ENCODE peak calls at places on chromosomes 6 and 20, in seven cellular contexts. L, K, X, A, R, B and U are unnamed samples. For H3K9me3 and H3K27me3, the result is how much of the 10 kb centered on the place peaks cover.

GRCh38 chr20:17614176-17614811 is 44.4 kb downstream of the DSTN start:
- DNase-seq in K (peak), A (no peak), L (peak), R (peak), B (peak), X (no peak), U (peak)

GRCh38 chr6:41200901-41201783 is at the start of gene TREML2:
- DNase-seq in L (no peak), K (no peak), X (peak), A (no peak), R (no peak), B (no peak), U (no peak)

GRCh38 chr6:89979473-89980119 is 85.3 kb downstream of the GJA10 start:
- DNase-seq in L (no peak), B (no peak), X (no peak), A (no peak), R (no peak), K (no peak), U (no peak)

GRCh38 chr20:16147221-16147620 is 426.0 kb downstream of the KIF16B start:
- DNase-seq in R (no peak), K (no peak), A (no peak), L (no peak), B (no peak), X (no peak), U (no peak)

GRCh38 chr6:158645064-158646022 is 800 bp upstream of the DYNLT1 start:
- DNase-seq in X (peak), R (no peak), B (no peak), L (no peak), K (no peak), A (no peak), U (peak)

GRCh38 chr20:50992733-50993457 is 30.0 kb downstream of the KCNG1 start:
- DNase-seq in B (no peak), K (no peak), A (no peak), X (peak), L (no peak), R (peak), U (peak)

GRCh38 chr6:144219056-144219685 is 66.0 kb upstream of the UTRN start:
- DNase-seq in R (peak), K (no peak), L (no peak), B (no peak), X (peak), A (no peak), U (peak)

GRCh38 chr6:25312703-25313102 is 33.5 kb downstream of the CARMIL1 start:
- DNase-seq in A (no peak), R (peak), X (no peak), L (no peak), B (no peak), K (no peak), U (no peak)

GRCh38 chr20:49889943-49890650 is 25.2 kb downstream of the SPATA2 start:
- DNase-seq in R (no peak), A (no peak), X (no peak), B (no peak), K (peak), L (no peak), U (no peak)

GRCh38 chr20:62141397-62142251 is 1.6 kb downstream of the PSMA7 start:
- DNase-seq in R (peak), B (peak), K (no peak), A (no peak), L (no peak), X (peak), U (peak)

GRCh38 chr6:146770275-146770964 is 171.6 kb downstream of the ADGB start:
- DNase-seq in R (no peak), A (no peak), K (no peak), L (peak), B (no peak), X (no peak), U (no peak)

GRCh38 chr6:159217595-159218275 is 48.5 kb downstream of the FNDC1 start:
- DNase-seq in A (no peak), B (peak), R (peak), K (peak), L (no peak), X (no peak), U (peak)

GRCh38 chr6:95636552-95637376 is 59.4 kb downstream of the MANEA start:
- DNase-seq in K (peak), A (no peak), X (no peak), R (no peak), L (no peak), B (peak), U (no peak)

GRCh38 chr6:33710296-33711121 is 991 bp downstream of the UQCC2 start:
- DNase-seq in B (no peak), X (no peak), K (no peak), A (no peak), L (no peak), R (no peak), U (no peak)

GRCh38 chr6:121506761-121507754 is 71.6 kb downstream of the GJA1 start:
- DNase-seq in A (no peak), X (no peak), R (peak), L (no peak), K (no peak), B (no peak), U (no peak)

GRCh38 chr6:70210462-70210861 is 92.4 kb downstream of the COL9A1 start:
- DNase-seq in L (no peak), R (peak), X (no peak), B (no peak), A (no peak), K (no peak), U (peak)

GRCh38 chr20:49557449-49557848 is 10.5 kb downstream of the PTGIS start:
- DNase-seq in L (no peak), K (no peak), B (no peak), A (no peak), X (no peak), R (no peak), U (no peak)

GRCh38 chr6:148263010-148263409 is 79.6 kb upstream of the SASH1 start:
- DNase-seq in X (no peak), L (no peak), R (no peak), A (no peak), B (no peak), K (peak), U (no peak)

GRCh38 chr6:51959744-51960383 is 127.5 kb downstream of the PKHD1 start:
- DNase-seq in X (peak), K (peak), R (peak), A (peak), L (peak), B (peak), U (peak)

GRCh38 chr6:10316327-10316726 is 98.5 kb downstream of the TFAP2A start:
- DNase-seq in X (no peak), R (no peak), L (no peak), A (no peak), K (no peak), B (no peak), U (peak)

GRCh38 chr6:151036869-151037680 is 171.6 kb downstream of the MTHFD1L start:
- DNase-seq in X (no peak), A (no peak), K (no peak), L (no peak), B (no peak), R (no peak), U (no peak)

DNA sequence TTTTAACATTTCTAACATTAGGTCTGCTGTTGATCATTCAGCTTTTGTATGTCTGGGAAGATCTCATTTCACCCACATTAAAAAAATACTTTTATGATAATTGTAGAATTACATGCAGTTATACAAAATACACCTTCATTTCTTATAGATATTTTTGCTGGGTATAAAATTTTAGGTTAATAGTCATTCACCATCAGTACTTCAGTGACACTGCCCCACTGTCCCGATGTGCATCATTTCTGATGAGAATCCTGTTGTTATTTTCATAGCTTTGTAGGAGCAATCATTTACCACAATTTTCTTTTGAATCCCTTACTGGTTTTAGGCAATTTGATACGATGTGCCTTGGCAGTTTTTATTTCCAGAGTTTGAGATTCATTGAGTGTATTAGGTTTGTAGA is 173.6 kb downstream of the JARID2 start:
- DNase-seq in B (no peak), K (no peak), A (no peak), R (no peak), L (no peak), X (no peak), U (no peak)
- H3K9me3 ChIP-seq in B (under half), K (under half), A (under half), R (under half), L (under half), X (under half), U (under half)

GRCh38 chr6:1052262-1052661 is 259.6 kb upstream of the FOXQ1 start:
- DNase-seq in R (no peak), B (no peak), K (no peak), A (no peak), X (no peak), L (no peak), U (no peak)

GRCh38 chr6:1055015-1055921 is 256.6 kb upstream of the FOXQ1 start:
- DNase-seq in X (no peak), A (no peak), K (no peak), L (no peak), B (no peak), R (no peak), U (no peak)

GRCh38 chr6:1053587-1053986 is 258.3 kb upstream of the FOXQ1 start:
- DNase-seq in R (no peak), B (no peak), L (no peak), A (no peak), K (no peak), X (no peak), U (no peak)

GRCh38 chr6:1057490-1058135 is 254.3 kb upstream of the FOXQ1 start:
- DNase-seq in X (no peak), L (no peak), K (no peak), R (no peak), A (no peak), B (no peak), U (no peak)

GRCh38 chr6:1054653-1055014 is 257.3 kb upstream of the FOXQ1 start:
- DNase-seq in R (no peak), B (no peak), L (no peak), X (no peak), A (no peak), K (no peak), U (no peak)
- H3K27me3 ChIP-seq in R (under half), B (under half), L (under half), X (under half), A (under half), K (under half), U (under half)

GRCh38 chr20:56043227-56043626 is 37.9 kb upstream of the CBLN4 start:
- DNase-seq in X (no peak), K (no peak), R (no peak), B (no peak), A (no peak), L (no peak), U (no peak)
- H3K9me3 ChIP-seq in X (under half), K (under half), R (under half), B (under half), A (under half), L (under half), U (under half)

DNA sequence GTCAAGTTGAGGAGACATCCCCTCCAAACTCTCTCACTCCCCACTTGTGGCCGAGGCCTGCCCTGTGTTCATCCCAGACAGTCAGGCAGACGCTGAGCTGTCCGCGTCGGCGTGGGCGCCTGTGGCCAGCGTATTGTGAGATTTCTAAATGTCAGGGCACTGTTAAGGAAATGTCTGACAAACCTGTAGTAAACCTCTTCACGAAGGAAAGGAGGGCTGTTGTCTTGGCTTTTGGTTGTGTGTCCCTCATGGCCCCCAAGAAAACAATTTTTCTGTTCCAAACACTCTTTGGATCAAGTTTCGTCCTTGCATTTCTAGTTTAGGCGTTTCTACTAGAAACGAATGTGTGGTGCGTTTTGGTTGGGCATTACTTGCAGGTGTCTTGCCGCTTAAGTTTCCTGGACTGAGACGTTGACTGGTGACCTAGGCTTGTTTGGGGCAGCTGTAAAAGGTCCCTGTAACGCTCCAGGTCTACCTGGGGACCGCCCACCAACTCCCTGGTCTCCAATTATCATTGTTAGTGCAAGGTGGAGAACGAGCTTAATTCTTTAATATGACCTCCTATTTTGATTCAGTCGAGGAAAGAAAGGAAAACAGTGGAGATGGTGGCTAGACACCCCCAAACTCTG is 8.7 kb upstream of the POU3F2 start:
- DNase-seq in K (no peak), X (no peak), R (no peak), B (peak), A (no peak), L (no peak), U (no peak)
- H3K27me3 ChIP-seq in K (under half), X (under half), R (half or more), B (under half), A (under half), L (half or more), U (under half)

GRCh38 chr20:46501337-46501942 is 11.9 kb downstream of the ZNF334 start:
- DNase-seq in K (no peak), A (no peak), R (peak), X (no peak), B (no peak), L (no peak), U (no peak)
- H3K9me3 ChIP-seq in K (under half), A (under half), R (under half), X (under half), B (under half), L (under half), U (under half)

GRCh38 chr20:25089096-25089495 is 7.2 kb upstream of the VSX1 start:
- DNase-seq in K (no peak), X (no peak), B (no peak), A (no peak), L (no peak), R (no peak), U (no peak)

GRCh38 chr20:25087186-25087929 is 5.4 kb upstream of the VSX1 start:
- DNase-seq in L (no peak), K (no peak), B (no peak), X (peak), R (no peak), A (no peak), U (no peak)

GRCh38 chr20:25090492-25091429 is 8.8 kb upstream of the VSX1 start:
- DNase-seq in A (no peak), K (no peak), L (no peak), B (no peak), R (no peak), X (peak), U (no peak)

GRCh38 chr20:25088267-25088666 is 6.3 kb upstream of the VSX1 start:
- DNase-seq in K (no peak), A (no peak), R (no peak), L (no peak), B (no peak), X (peak), U (no peak)

DNA sequence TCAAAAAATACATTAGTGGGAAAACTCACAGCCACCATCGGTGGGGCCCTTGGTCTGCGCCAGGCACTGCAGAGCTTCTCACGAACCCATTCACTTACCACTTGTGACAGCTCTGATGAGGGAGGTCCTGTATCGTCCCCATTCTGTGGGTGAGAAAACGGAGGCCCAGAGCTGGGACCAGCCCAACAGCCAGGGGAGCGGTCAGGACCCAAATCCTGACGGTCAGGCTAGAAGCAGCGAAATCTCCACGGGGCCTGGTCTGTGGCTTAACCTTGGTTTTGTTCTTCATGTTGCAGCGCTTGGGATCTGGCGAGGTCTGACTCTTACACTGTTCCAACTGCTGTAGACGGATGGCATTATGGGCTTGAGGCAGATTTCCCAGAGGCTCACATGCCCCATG is 7.7 kb upstream of the VSX1 start:
- DNase-seq in X (no peak), R (no peak), B (no peak), K (no peak), L (no peak), A (no peak), U (no peak)
- H3K27me3 ChIP-seq in X (under half), R (half or more), B (under half), K (under half), L (half or more), A (under half), U (under half)

GRCh38 chr20:39851459-39851858 is 837.6 kb downstream of the MAFB start:
- DNase-seq in R (peak), K (no peak), L (no peak), X (no peak), A (no peak), B (no peak), U (no peak)
- H3K9me3 ChIP-seq in R (under half), K (under half), L (under half), X (under half), A (under half), B (under half), U (under half)

DNA sequence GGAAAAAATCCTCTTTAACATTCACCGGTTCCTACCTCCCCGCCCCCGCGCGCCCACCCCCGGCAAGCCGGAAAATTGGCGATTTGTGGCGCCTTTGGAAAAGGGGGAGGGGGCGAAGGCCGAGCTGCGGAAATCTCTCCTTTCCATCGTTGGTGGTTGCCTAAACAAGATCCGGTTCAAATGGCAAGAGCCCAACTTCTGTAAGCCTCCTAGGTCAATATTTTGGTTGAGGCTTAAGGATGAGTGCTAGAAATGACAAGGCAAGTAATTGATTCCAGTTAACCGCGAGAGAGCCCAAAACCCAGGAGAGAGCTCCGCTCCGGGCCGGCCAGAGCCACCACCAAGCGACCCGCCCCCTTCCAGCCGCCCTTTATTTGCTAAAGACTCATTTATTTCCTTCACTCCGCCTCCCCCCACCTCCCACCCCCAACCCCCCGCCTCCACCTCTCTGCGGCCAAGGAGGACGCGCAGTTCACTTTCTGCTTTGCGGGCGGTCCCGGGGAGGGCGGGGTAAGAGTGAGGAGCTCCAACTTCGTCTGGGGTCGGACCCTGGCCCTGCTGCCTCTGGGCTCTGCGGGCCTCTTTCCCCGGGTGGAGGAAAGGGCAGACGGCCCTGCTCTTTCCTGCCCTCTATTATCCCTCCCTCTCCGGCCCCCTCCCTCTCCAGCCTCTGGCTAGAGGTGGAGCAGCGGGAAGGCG is 838 bp upstream of the NKX2-2 start:
- DNase-seq in K (no peak), A (no peak), L (no peak), X (no peak), B (peak), R (no peak), U (peak)
- H3K27me3 ChIP-seq in K (half or more), A (under half), L (half or more), X (half or more), B (under half), R (half or more), U (under half)